ENCODE peak calls at places on chromosomes 12 and 14, in six cellular contexts. One of them, this sample, is unnamed.

GRCh38 chr12:132761032-132761910 is at the start of gene ANKLE2:
- DNase-seq in IMR-90: peak; percentile 59
- DNase-seq in neuronal stem cell: peak; percentile 51
- DNase-seq in H1: no peak
- DNase-seq in mesenchymal stem cell: peak; percentile 88
- DNase-seq in trophoblast cell: peak; percentile 40
- DNase-seq in this sample: no peak

GRCh38 chr14:101408077-101408831 is 153.0 kb upstream of the DIO3 start:
- DNase-seq in IMR-90: peak; percentile 90
- DNase-seq in neuronal stem cell: no peak
- DNase-seq in H1: no peak
- DNase-seq in mesenchymal stem cell: no peak
- DNase-seq in trophoblast cell: no peak
- DNase-seq in this sample: no peak

GRCh38 chr12:70645494-70646317 is 8.5 kb upstream of the PTPRB start:
- DNase-seq in IMR-90: peak; percentile 85
- DNase-seq in neuronal stem cell: no peak
- DNase-seq in H1: peak; percentile 17
- DNase-seq in mesenchymal stem cell: peak; percentile 70
- DNase-seq in trophoblast cell: peak; percentile 70
- DNase-seq in this sample: peak; percentile 57

GRCh38 chr12:62799126-62799736 is 135.7 kb downstream of the PPM1H start:
- DNase-seq in IMR-90: peak; percentile 72
- DNase-seq in neuronal stem cell: peak; percentile 82
- DNase-seq in H1: peak; percentile 50
- DNase-seq in mesenchymal stem cell: peak; percentile 72
- DNase-seq in trophoblast cell: peak; percentile 41
- DNase-seq in this sample: peak; percentile 84

GRCh38 chr12:103785243-103786031 is 55.6 kb downstream of the NT5DC3 start:
- DNase-seq in IMR-90: no peak
- DNase-seq in neuronal stem cell: no peak
- DNase-seq in H1: no peak
- DNase-seq in mesenchymal stem cell: no peak
- DNase-seq in trophoblast cell: peak; percentile 23
- DNase-seq in this sample: no peak

GRCh38 chr14:60183724-60184596 is 18.8 kb upstream of the DHRS7 start:
- DNase-seq in IMR-90: peak; percentile 77
- DNase-seq in neuronal stem cell: peak; percentile 56
- DNase-seq in H1: no peak
- DNase-seq in mesenchymal stem cell: peak; percentile 73
- DNase-seq in trophoblast cell: peak; percentile 22
- DNase-seq in this sample: no peak

GRCh38 chr14:61537567-61538463 is 157.5 kb upstream of the HIF1A start:
- DNase-seq in IMR-90: peak; percentile 90
- DNase-seq in neuronal stem cell: no peak
- DNase-seq in H1: peak; percentile 33
- DNase-seq in mesenchymal stem cell: peak; percentile 76
- DNase-seq in trophoblast cell: peak; percentile 83
- DNase-seq in this sample: peak; percentile 56

GRCh38 chr14:37720131-37720530 is 124.7 kb downstream of the TTC6 start:
- DNase-seq in IMR-90: no peak
- DNase-seq in neuronal stem cell: no peak
- DNase-seq in H1: no peak
- DNase-seq in mesenchymal stem cell: no peak
- DNase-seq in trophoblast cell: no peak
- DNase-seq in this sample: no peak

GRCh38 chr14:69480136-69480535 is 4.4 kb upstream of the PLEKHD1 start:
- DNase-seq in IMR-90: no peak
- DNase-seq in neuronal stem cell: no peak
- DNase-seq in H1: no peak
- DNase-seq in mesenchymal stem cell: no peak
- DNase-seq in trophoblast cell: no peak
- DNase-seq in this sample: no peak

GRCh38 chr14:33567736-33568124 is 383.1 kb downstream of the EGLN3 start:
- DNase-seq in IMR-90: no peak
- DNase-seq in neuronal stem cell: no peak
- DNase-seq in H1: no peak
- DNase-seq in mesenchymal stem cell: peak; percentile 50
- DNase-seq in trophoblast cell: no peak
- DNase-seq in this sample: no peak

GRCh38 chr14:101064121-101064661 is 160.7 kb upstream of the RTL1 start:
- DNase-seq in IMR-90: no peak
- DNase-seq in neuronal stem cell: no peak
- DNase-seq in H1: no peak
- DNase-seq in mesenchymal stem cell: no peak
- DNase-seq in trophoblast cell: no peak
- DNase-seq in this sample: no peak

GRCh38 chr14:99668307-99668997 is 15.6 kb upstream of the CYP46A1 start:
- DNase-seq in IMR-90: no peak
- DNase-seq in neuronal stem cell: no peak
- DNase-seq in H1: no peak
- DNase-seq in mesenchymal stem cell: no peak
- DNase-seq in trophoblast cell: no peak
- DNase-seq in this sample: no peak

GRCh38 chr12:103969391-103969790 is 3.7 kb downstream of the TDG start:
- DNase-seq in IMR-90: peak; percentile 60
- DNase-seq in neuronal stem cell: no peak
- DNase-seq in H1: no peak
- DNase-seq in mesenchymal stem cell: peak; percentile 19
- DNase-seq in trophoblast cell: peak; percentile 81
- DNase-seq in this sample: no peak

GRCh38 chr14:96246535-96246839 is 9.5 kb upstream of the BDKRB1 start:
- DNase-seq in IMR-90: peak; percentile 99
- DNase-seq in neuronal stem cell: no peak
- DNase-seq in H1: no peak
- DNase-seq in mesenchymal stem cell: peak; percentile 99
- DNase-seq in trophoblast cell: peak; percentile 71
- DNase-seq in this sample: no peak

GRCh38 chr12:129036135-129036534 is 182.9 kb downstream of the GLT1D1 start:
- DNase-seq in IMR-90: no peak
- DNase-seq in neuronal stem cell: no peak
- DNase-seq in H1: no peak
- DNase-seq in mesenchymal stem cell: no peak
- DNase-seq in trophoblast cell: no peak
- DNase-seq in this sample: no peak

GRCh38 chr12:108575199-108575912 is 13.0 kb downstream of the ISCU start:
- DNase-seq in IMR-90: no peak
- DNase-seq in neuronal stem cell: no peak
- DNase-seq in H1: no peak
- DNase-seq in mesenchymal stem cell: no peak
- DNase-seq in trophoblast cell: no peak
- DNase-seq in this sample: no peak

GRCh38 chr12:24125280-24125679 is 175.8 kb upstream of the SOX5 start:
- DNase-seq in IMR-90: no peak
- DNase-seq in neuronal stem cell: no peak
- DNase-seq in H1: no peak
- DNase-seq in mesenchymal stem cell: no peak
- DNase-seq in trophoblast cell: no peak
- DNase-seq in this sample: no peak

GRCh38 chr12:23888396-23889068 is 60.9 kb downstream of the SOX5 start:
- DNase-seq in IMR-90: no peak
- DNase-seq in neuronal stem cell: no peak
- DNase-seq in H1: no peak
- DNase-seq in mesenchymal stem cell: no peak
- DNase-seq in trophoblast cell: no peak
- DNase-seq in this sample: no peak

GRCh38 chr14:101823511-101824120 is 62.1 kb downstream of the PPP2R5C start:
- DNase-seq in IMR-90: no peak
- DNase-seq in neuronal stem cell: no peak
- DNase-seq in H1: no peak
- DNase-seq in mesenchymal stem cell: peak; percentile 70
- DNase-seq in trophoblast cell: no peak
- DNase-seq in this sample: no peak

GRCh38 chr14:35669782-35670181 is 135.8 kb downstream of the INSM2 start:
- DNase-seq in IMR-90: peak; percentile 87
- DNase-seq in neuronal stem cell: no peak
- DNase-seq in H1: no peak
- DNase-seq in mesenchymal stem cell: peak; percentile 83
- DNase-seq in trophoblast cell: peak; percentile 38
- DNase-seq in this sample: no peak

GRCh38 chr12:106645074-106645421 is 62.2 kb downstream of the RFX4 start:
- DNase-seq in IMR-90: no peak
- DNase-seq in neuronal stem cell: no peak
- DNase-seq in H1: no peak
- DNase-seq in mesenchymal stem cell: no peak
- DNase-seq in trophoblast cell: no peak
- DNase-seq in this sample: no peak

GRCh38 chr14:59311723-59312122 is 123.3 kb downstream of the DAAM1 start:
- DNase-seq in IMR-90: no peak
- DNase-seq in neuronal stem cell: no peak
- DNase-seq in H1: no peak
- DNase-seq in mesenchymal stem cell: no peak
- DNase-seq in trophoblast cell: no peak
- DNase-seq in this sample: no peak

GRCh38 chr12:33944703-33945437 is 77.4 kb upstream of the ALG10 start:
- DNase-seq in IMR-90: no peak
- DNase-seq in neuronal stem cell: no peak
- DNase-seq in H1: no peak
- DNase-seq in mesenchymal stem cell: no peak
- DNase-seq in trophoblast cell: peak; percentile 48
- DNase-seq in this sample: no peak

GRCh38 chr14:94853920-94854319 is 84.0 kb upstream of the GSC start:
- DNase-seq in IMR-90: no peak
- DNase-seq in neuronal stem cell: no peak
- DNase-seq in H1: no peak
- DNase-seq in mesenchymal stem cell: no peak
- DNase-seq in trophoblast cell: no peak
- DNase-seq in this sample: no peak

GRCh38 chr12:115023898-115024297 is 339.9 kb upstream of the TBX3 start:
- DNase-seq in IMR-90: no peak
- DNase-seq in neuronal stem cell: no peak
- DNase-seq in H1: no peak
- DNase-seq in mesenchymal stem cell: no peak
- DNase-seq in trophoblast cell: no peak
- DNase-seq in this sample: no peak

GRCh38 chr12:49868952-49869815 is 26.3 kb upstream of the BCDIN3D start:
- DNase-seq in IMR-90: peak; percentile 97
- DNase-seq in neuronal stem cell: no peak
- DNase-seq in H1: no peak
- DNase-seq in mesenchymal stem cell: peak; percentile 98
- DNase-seq in trophoblast cell: peak; percentile 97
- DNase-seq in this sample: peak; percentile 28

DNA sequence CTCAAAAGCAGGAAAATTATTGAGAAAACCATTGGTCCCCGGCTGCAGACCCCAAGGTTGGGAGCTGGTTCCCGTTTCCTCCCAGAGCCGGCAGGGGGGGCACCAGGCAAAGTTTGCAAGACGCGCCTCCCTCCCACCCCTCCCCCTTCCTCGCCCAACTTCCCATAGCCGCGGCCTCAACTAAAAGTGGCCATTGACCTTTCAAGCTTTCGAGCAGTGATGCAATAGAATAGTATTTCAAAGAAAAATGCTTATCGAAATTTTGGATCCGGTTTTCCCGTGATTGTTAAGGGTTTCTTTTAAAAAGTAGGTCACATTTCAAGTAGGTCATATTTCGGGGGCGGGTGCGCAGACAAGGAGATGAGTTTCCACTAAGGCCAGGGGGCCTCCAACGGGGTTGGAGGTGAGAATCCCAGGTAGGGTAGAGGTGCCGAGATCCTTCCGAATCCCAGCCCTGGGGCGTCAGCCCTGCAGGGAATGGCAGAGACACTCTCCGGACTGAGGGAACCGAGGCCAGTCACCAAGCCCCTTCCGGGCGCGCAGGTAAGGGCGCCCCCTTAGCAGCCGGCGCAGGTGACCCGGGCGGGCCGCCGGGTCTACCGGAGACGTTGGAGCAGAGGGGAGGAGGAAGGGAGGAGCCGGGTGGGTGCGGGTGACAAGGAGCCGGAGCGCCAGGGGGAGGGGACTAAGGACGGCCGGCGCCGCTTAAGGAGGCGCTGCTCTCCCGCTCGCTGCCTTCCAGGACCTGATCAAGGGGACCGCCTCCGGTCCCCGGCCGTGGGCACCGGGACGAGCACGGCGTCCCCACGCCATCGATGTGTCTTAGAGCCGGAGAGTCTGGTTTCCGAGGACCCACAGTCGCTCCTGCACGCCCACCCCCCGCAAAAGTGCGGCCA is 2.6 kb upstream of the SOCS2 start:
- DNase-seq in IMR-90: peak; percentile 84
- DNase-seq in neuronal stem cell: peak; percentile 83
- DNase-seq in H1: no peak
- DNase-seq in mesenchymal stem cell: peak; percentile 89
- DNase-seq in trophoblast cell: peak; percentile 79
- DNase-seq in this sample: peak; percentile 94
- H3K23ac ChIP-seq in IMR-90: peak overlapping the region; percentile 86
- H3K23ac ChIP-seq in neuronal stem cell: peak overlapping the region; percentile 94
- H3K23ac ChIP-seq in H1: no peak overlapping the region
- H3K23ac ChIP-seq in mesenchymal stem cell: no peak overlapping the region
- H3K23ac ChIP-seq in trophoblast cell: no peak overlapping the region
- H3K23ac ChIP-seq in this sample: no peak overlapping the region

GRCh38 chr14:51479584-51480305 is 172.0 kb upstream of the FRMD6 start:
- DNase-seq in IMR-90: peak; percentile 49
- DNase-seq in neuronal stem cell: no peak
- DNase-seq in H1: no peak
- DNase-seq in mesenchymal stem cell: peak; percentile 37
- DNase-seq in trophoblast cell: no peak
- DNase-seq in this sample: no peak
- H4K91ac ChIP-seq in IMR-90: no peak overlapping the region
- H4K91ac ChIP-seq in neuronal stem cell: no peak overlapping the region
- H4K91ac ChIP-seq in H1: no peak overlapping the region
- H4K91ac ChIP-seq in mesenchymal stem cell: no peak overlapping the region
- H4K91ac ChIP-seq in trophoblast cell: no peak overlapping the region
- H4K91ac ChIP-seq in this sample: no peak overlapping the region

GRCh38 chr12:2836004-2836403 is 1.2 kb upstream of the NRIP2 start:
- DNase-seq in IMR-90: no peak
- DNase-seq in neuronal stem cell: no peak
- DNase-seq in H1: no peak
- DNase-seq in mesenchymal stem cell: no peak
- DNase-seq in trophoblast cell: no peak
- DNase-seq in this sample: no peak

GRCh38 chr12:2836576-2836975 is 1.7 kb upstream of the NRIP2 start:
- DNase-seq in IMR-90: no peak
- DNase-seq in neuronal stem cell: no peak
- DNase-seq in H1: no peak
- DNase-seq in mesenchymal stem cell: no peak
- DNase-seq in trophoblast cell: no peak
- DNase-seq in this sample: no peak

GRCh38 chr12:2833327-2833726 is 1.5 kb downstream of the NRIP2 start:
- DNase-seq in IMR-90: no peak
- DNase-seq in neuronal stem cell: no peak
- DNase-seq in H1: no peak
- DNase-seq in mesenchymal stem cell: no peak
- DNase-seq in trophoblast cell: no peak
- DNase-seq in this sample: no peak

GRCh38 chr12:2833810-2834209 is 1.0 kb downstream of the NRIP2 start:
- DNase-seq in IMR-90: no peak
- DNase-seq in neuronal stem cell: no peak
- DNase-seq in H1: no peak
- DNase-seq in mesenchymal stem cell: no peak
- DNase-seq in trophoblast cell: no peak
- DNase-seq in this sample: no peak

GRCh38 chr12:2834581-2835491 is at the start of gene NRIP2:
- DNase-seq in IMR-90: peak; percentile 73
- DNase-seq in neuronal stem cell: no peak
- DNase-seq in H1: no peak
- DNase-seq in mesenchymal stem cell: peak; percentile 69
- DNase-seq in trophoblast cell: no peak
- DNase-seq in this sample: no peak
- H3K23ac ChIP-seq in IMR-90: no peak within 1 kb of the TSS
- H3K23ac ChIP-seq in neuronal stem cell: peak within 1 kb of the TSS; percentile 22
- H3K23ac ChIP-seq in H1: no peak within 1 kb of the TSS
- H3K23ac ChIP-seq in mesenchymal stem cell: no peak within 1 kb of the TSS
- H3K23ac ChIP-seq in trophoblast cell: no peak within 1 kb of the TSS
- H3K23ac ChIP-seq in this sample: no peak within 1 kb of the TSS

GRCh38 chr12:100216337-100216736 is 15.7 kb downstream of the ACTR6 start:
- DNase-seq in IMR-90: no peak
- DNase-seq in neuronal stem cell: no peak
- DNase-seq in H1: no peak
- DNase-seq in mesenchymal stem cell: no peak
- DNase-seq in trophoblast cell: no peak
- DNase-seq in this sample: no peak
- H4K91ac ChIP-seq in IMR-90: no peak overlapping the region
- H4K91ac ChIP-seq in neuronal stem cell: no peak overlapping the region
- H4K91ac ChIP-seq in H1: no peak overlapping the region
- H4K91ac ChIP-seq in mesenchymal stem cell: no peak overlapping the region
- H4K91ac ChIP-seq in trophoblast cell: no peak overlapping the region
- H4K91ac ChIP-seq in this sample: no peak overlapping the region

This sample was measured in H9.